ENCODE peak calls at places on chromosome 2, in seven cellular contexts. R is SK-N-DZ, S is AG09309, O is hippocampal formation, P is right atrium auricular region, N is dorsolateral prefrontal cortex, W is cardiac muscle cell. H is an unnamed sample.

GRCh38 chr2:16106619-16107018 is 166.3 kb downstream of the MYCN start:
- DNase-seq in R (no peak), S (no peak), O (no peak), P (no peak), N (no peak), W (no peak), H (no peak)

GRCh38 chr2:112821682-112822081 is 14.9 kb downstream of the IL1B start:
- DNase-seq in R (no peak), S (no peak), O (no peak), P (no peak), N (no peak), W (no peak), H (no peak)

GRCh38 chr2:220393717-220394116 is 766.3 kb downstream of the SLC4A3 start:
- DNase-seq in R (no peak), S (no peak), O (no peak), P (no peak), N (no peak), W (no peak), H (no peak)

GRCh38 chr2:7517122-7517487 is 599.9 kb downstream of the RNF144A start:
- DNase-seq in R (peak; percentile 78), S (no peak), O (no peak), P (no peak), N (no peak), W (no peak), H (no peak)

GRCh38 chr2:119109823-119110222 is 48.7 kb downstream of the C1QL2 start:
- DNase-seq in R (no peak), S (no peak), O (no peak), P (no peak), N (no peak), W (no peak), H (no peak)

GRCh38 chr2:154447727-154448418 is 250.6 kb upstream of the KCNJ3 start:
- DNase-seq in R (no peak), S (no peak), O (no peak), P (no peak), N (no peak), W (no peak), H (no peak)

GRCh38 chr2:240463274-240463865 is 27.9 kb downstream of the GPC1 start:
- DNase-seq in R (no peak), S (no peak), O (no peak), P (peak; percentile 55), N (peak; percentile 29), W (no peak), H (no peak)

GRCh38 chr2:98533547-98533946 is 74.8 kb downstream of the COA5 start:
- DNase-seq in R (no peak), S (no peak), O (no peak), P (no peak), N (no peak), W (no peak), H (no peak)

H was measured in activated B cell treated with CpG ODN at 0.5 μM for 24 hours.